ENCODE peak calls at places on chromosome 1, in ten cellular contexts. H, C, G, M, O, P, K, D, S and E are unnamed samples.

GRCh38 chr1:165152109-165152508 is 204.4 kb downstream of the LMX1A start:
- DNase-seq in H (no peak), C (no peak), G (no peak), M (no peak), O (no peak), P (no peak), K (no peak), D (no peak), S (no peak), E (no peak)

GRCh38 chr1:25080294-25081209 is 150.5 kb upstream of the RUNX3 start:
- DNase-seq in H (no peak), C (no peak), G (no peak), M (no peak), O (no peak), P (peak; percentile 19), K (no peak), D (no peak), S (no peak), E (no peak)

GRCh38 chr1:20726107-20726911 is 6.2 kb downstream of the SH2D5 start:
- DNase-seq in H (no peak), C (no peak), G (no peak), M (no peak), O (no peak), P (no peak), K (peak; percentile 77), D (no peak), S (no peak), E (peak; percentile 65)

GRCh38 chr1:182183606-182184005 is 122.1 kb upstream of the ZNF648 start:
- DNase-seq in H (no peak), C (no peak), G (no peak), M (no peak), O (no peak), P (no peak), K (no peak), D (no peak), S (no peak), E (no peak)

GRCh38 chr1:38929054-38929453 is 12.6 kb downstream of the RHBDL2 start:
- DNase-seq in H (no peak), C (no peak), G (no peak), M (no peak), O (no peak), P (no peak), K (no peak), D (no peak), S (no peak), E (no peak)

GRCh38 chr1:186785503-186785902 is 43.2 kb upstream of the PLA2G4A start:
- DNase-seq in H (no peak), C (no peak), G (no peak), M (no peak), O (no peak), P (no peak), K (no peak), D (no peak), S (no peak), E (no peak)

GRCh38 chr1:110255388-110255787 is 45.3 kb downstream of the KCNC4 start:
- DNase-seq in H (no peak), C (no peak), G (no peak), M (no peak), O (no peak), P (no peak), K (no peak), D (no peak), S (no peak), E (no peak)

GRCh38 chr1:2088434-2088833 is 38.2 kb downstream of the PRKCZ start:
- DNase-seq in H (no peak), C (no peak), G (no peak), M (no peak), O (no peak), P (no peak), K (no peak), D (no peak), S (no peak), E (no peak)

GRCh38 chr1:85357817-85358216 is 81.4 kb upstream of the BCL10 start:
- DNase-seq in H (no peak), C (no peak), G (no peak), M (no peak), O (no peak), P (peak; percentile 65), K (no peak), D (no peak), S (no peak), E (no peak)

GRCh38 chr1:26477446-26478152 is 5.4 kb downstream of the HMGN2 start:
- DNase-seq in H (no peak), C (no peak), G (no peak), M (no peak), O (no peak), P (peak; percentile 40), K (no peak), D (no peak), S (no peak), E (no peak)

GRCh38 chr1:244053831-244054230 is 2.7 kb downstream of the ZBTB18 start:
- DNase-seq in H (no peak), C (no peak), G (no peak), M (no peak), O (no peak), P (no peak), K (no peak), D (peak; percentile 48), S (no peak), E (no peak)

GRCh38 chr1:204041232-204041767 is 31.6 kb upstream of the SOX13 start:
- DNase-seq in H (peak; percentile 40), C (no peak), G (peak; percentile 84), M (no peak), O (no peak), P (peak; percentile 37), K (no peak), D (no peak), S (no peak), E (no peak)

GRCh38 chr1:45822644-45823043 is 19.2 kb downstream of the MAST2 start:
- DNase-seq in H (no peak), C (no peak), G (no peak), M (no peak), O (no peak), P (no peak), K (no peak), D (no peak), S (no peak), E (no peak)

GRCh38 chr1:119673171-119673940 is 25.3 kb upstream of the ZNF697 start:
- DNase-seq in H (no peak), C (no peak), G (no peak), M (no peak), O (peak; percentile 65), P (no peak), K (no peak), D (no peak), S (no peak), E (no peak)

DNA sequence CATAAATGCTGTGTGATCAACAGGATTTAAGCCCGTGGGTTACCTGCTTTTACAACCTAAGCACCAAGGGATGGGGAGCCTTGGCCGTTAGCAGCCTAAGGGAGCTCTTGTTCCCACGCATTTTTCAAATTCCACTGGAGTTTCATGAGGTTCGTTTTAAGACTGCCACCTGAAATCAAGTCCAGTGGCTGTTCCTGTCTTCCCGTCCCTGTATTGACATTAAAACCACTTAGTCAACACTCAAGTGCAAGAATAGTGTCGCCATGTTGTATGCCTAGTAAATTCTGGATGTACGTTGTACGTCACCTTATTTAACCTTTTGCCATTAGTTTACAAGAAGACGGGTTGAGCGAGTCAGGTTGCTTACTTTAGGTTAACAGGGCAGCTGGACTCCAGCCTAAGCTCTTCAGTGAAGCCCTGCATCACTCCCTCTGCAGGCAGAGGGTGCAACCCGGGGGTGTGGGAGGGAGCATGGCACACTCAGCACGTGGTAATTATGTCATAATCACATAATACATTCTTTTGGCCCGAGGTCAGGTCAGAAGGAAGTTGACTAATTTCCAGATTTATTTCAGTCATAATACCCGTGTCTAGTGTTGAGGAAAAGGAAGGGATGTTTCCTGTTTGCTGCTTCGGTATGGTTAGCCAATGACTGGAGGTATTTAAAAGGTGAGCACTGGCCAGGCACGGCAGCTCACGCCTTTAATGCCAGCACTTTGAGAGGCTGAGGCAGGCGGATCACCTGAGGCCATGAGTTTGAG is 42.5 kb downstream of the CNST start:
- DNase-seq in H (peak; percentile 55), C (peak; percentile 91), G (peak; percentile 83), M (peak; percentile 92), O (peak; percentile 92), P (peak; percentile 73), K (no peak), D (no peak), S (no peak), E (no peak)
- TF ChIP-seq CTCF in H (peak; percentile 13), C (peak; percentile 24), G (peak; percentile 18), M (peak; percentile 38), O (peak; percentile 40), P (no peak), K (peak; percentile 39), D (no peak), S (peak; percentile 6), E (no peak)

GRCh38 chr1:111989531-111990025 is at the start of gene KCND3:
- DNase-seq in H (no peak), C (no peak), G (peak; percentile 75), M (peak; percentile 20), O (peak; percentile 46), P (peak; percentile 27), K (no peak), D (peak; percentile 21), S (peak; percentile 45), E (no peak)

GRCh38 chr1:111990026-111990877 is 784 bp upstream of the KCND3 start:
- DNase-seq in H (no peak), C (no peak), G (peak; percentile 73), M (peak; percentile 2), O (peak; percentile 15), P (peak; percentile 21), K (no peak), D (peak; percentile 13), S (no peak), E (no peak)

GRCh38 chr1:111988743-111989453 is 570 bp downstream of the KCND3 start:
- DNase-seq in H (no peak), C (no peak), G (peak; percentile 63), M (no peak), O (no peak), P (no peak), K (no peak), D (peak; percentile 3), S (no peak), E (no peak)

GRCh38 chr1:111992396-111992985 is 3.0 kb upstream of the KCND3 start:
- DNase-seq in H (no peak), C (no peak), G (peak; percentile 65), M (no peak), O (no peak), P (no peak), K (no peak), D (no peak), S (no peak), E (no peak)

GRCh38 chr1:111990878-111991760 is 1.7 kb upstream of the KCND3 start:
- DNase-seq in H (peak; percentile 49), C (no peak), G (peak; percentile 87), M (peak; percentile 55), O (peak; percentile 76), P (peak; percentile 80), K (no peak), D (peak; percentile 16), S (peak; percentile 55), E (peak; percentile 81)
- TF ChIP-seq CTCF in H (peak; percentile 24), C (peak; percentile 8), G (peak; percentile 46), M (no peak), O (peak; percentile 60), P (peak; percentile 62), K (peak; percentile 57), D (peak; percentile 40), S (peak; percentile 56), E (peak; percentile 45)

GRCh38 chr1:118185083-118185899 is at the start of gene SPAG17:
- DNase-seq in H (peak; percentile 62), C (peak; percentile 62), G (peak; percentile 80), M (peak; percentile 76), O (peak; percentile 72), P (no peak), K (no peak), D (peak; percentile 88), S (peak; percentile 69), E (no peak)
- TF ChIP-seq CTCF in H (no peak), C (peak; percentile 53), G (no peak), M (no peak), O (peak; percentile 17), P (no peak), K (peak; percentile 42), D (peak; percentile 49), S (peak; percentile 49), E (no peak)

GRCh38 chr1:234611153-234611798 is 1.3 kb upstream of the IRF2BP2 start:
- DNase-seq in H (peak; percentile 51), C (no peak), G (no peak), M (no peak), O (peak; percentile 92), P (peak; percentile 86), K (no peak), D (peak; percentile 32), S (peak; percentile 70), E (no peak)
- TF ChIP-seq CTCF in H (no peak), C (no peak), G (no peak), M (no peak), O (peak; percentile 24), P (no peak), K (peak; percentile 40), D (no peak), S (no peak), E (no peak)